ENCODE peak calls at places on chromosomes 6 and 20, in eight cellular contexts. W is heart left ventricle; Y is right cardiac atrium; X is effector CD4-positive, alpha-beta T cell; T is neuronal stem cell; F is esophagus muscularis mucosa; D is T1000; I is dermis blood vessel endothelial cell. P is an unnamed sample.

GRCh38 chr6:138804986-138805385 is 9.1 kb downstream of the ECT2L start:
- DNase-seq in T (no peak), F (no peak), I (no peak), W (no peak), D (no peak), X (no peak), Y (no peak), P (no peak)

GRCh38 chr20:25336561-25337422 is 53.8 kb downstream of the ABHD12 start:
- DNase-seq in T (no peak), F (no peak), X (no peak), W (no peak), Y (no peak), D (no peak), I (peak), P (peak)

GRCh38 chr20:48787861-48788375 is 39.9 kb downstream of the PREX1 start:
- DNase-seq in I (peak), F (no peak), Y (no peak), X (no peak), D (no peak), W (no peak), T (no peak), P (no peak)

GRCh38 chr6:293185-294174 is 1.2 kb downstream of the DUSP22 start:
- DNase-seq in W (peak), D (no peak), I (peak), F (peak), T (no peak), Y (peak), X (no peak), P (peak)

GRCh38 chr6:55729665-55730064 is 145.7 kb downstream of the BMP5 start:
- DNase-seq in T (no peak), F (no peak), X (no peak), I (no peak), W (no peak), Y (no peak), D (no peak), P (no peak)

GRCh38 chr20:4811661-4812181 is 90.0 kb downstream of the PRND start:
- DNase-seq in I (peak), W (peak), D (no peak), X (peak), Y (peak), T (no peak), F (no peak), P (no peak)

GRCh38 chr6:82013561-82014275 is 233.8 kb downstream of the IBTK start:
- DNase-seq in F (no peak), D (peak), I (peak), W (peak), X (no peak), Y (no peak), T (no peak), P (no peak)

GRCh38 chr20:57252559-57253162 is 13.8 kb downstream of the BMP7 start:
- DNase-seq in D (no peak), I (no peak), F (no peak), W (no peak), T (no peak), X (no peak), Y (no peak), P (no peak)

GRCh38 chr20:60877071-60877470 is 375.0 kb upstream of the CDH4 start:
- DNase-seq in Y (no peak), X (no peak), F (no peak), I (no peak), W (no peak), T (no peak), D (no peak), P (no peak)

GRCh38 chr20:63501818-63502670 is 3.2 kb upstream of the EEF1A2 start:
- DNase-seq in F (no peak), T (no peak), Y (peak), D (no peak), I (peak), X (no peak), W (peak), P (peak)

GRCh38 chr6:132256457-132256856 is 144.8 kb downstream of the MOXD1 start:
- DNase-seq in T (no peak), D (no peak), X (no peak), W (no peak), I (no peak), F (no peak), Y (no peak), P (no peak)

GRCh38 chr6:30870546-30870945 is 13.8 kb upstream of the DDR1 start:
- DNase-seq in F (no peak), W (no peak), X (no peak), I (no peak), Y (no peak), T (no peak), D (no peak), P (no peak)

P was measured in neural progenitor cell.